ENCODE peak calls at places on chromosomes 5 and 9, in ten cellular contexts. V, Q, H, B, F, S, P, D, W and G are unnamed samples.

GRCh38 chr5:81207009-81207408 is 26.1 kb upstream of the CKMT2 start:
- DNase-seq in D (no peak), F (no peak), S (no peak), P (peak), B (no peak), W (no peak), V (peak), H (no peak), Q (no peak), G (no peak)

GRCh38 chr5:68159251-68159951 is 56.2 kb upstream of the PIK3R1 start:
- DNase-seq in F (no peak), H (no peak), B (peak), P (no peak), D (no peak), S (no peak), V (no peak), Q (no peak), W (no peak), G (no peak)

GRCh38 chr9:33233659-33234335 is 6.2 kb upstream of the SPINK4 start:
- DNase-seq in W (no peak), S (peak), Q (peak), V (peak), D (no peak), B (no peak), F (no peak), P (no peak), H (peak), G (no peak)

GRCh38 chr9:69582018-69582417 is 90.2 kb downstream of the APBA1 start:
- DNase-seq in Q (no peak), H (no peak), B (no peak), F (no peak), D (no peak), W (no peak), V (no peak), P (no peak), S (no peak), G (no peak)

GRCh38 chr5:37495668-37496067 is 116.5 kb downstream of the WDR70 start:
- DNase-seq in B (no peak), H (no peak), D (no peak), Q (no peak), V (peak), F (no peak), W (no peak), S (no peak), P (no peak), G (no peak)

GRCh38 chr5:131114754-131115153 is 50.3 kb downstream of the HINT1 start:
- DNase-seq in B (no peak), F (no peak), V (no peak), W (no peak), Q (no peak), H (no peak), S (no peak), D (no peak), P (no peak), G (no peak)

GRCh38 chr5:32446660-32447059 is 2.1 kb upstream of the ZFR start:
- DNase-seq in F (no peak), Q (no peak), D (no peak), P (no peak), W (no peak), H (no peak), V (no peak), S (no peak), B (no peak), G (peak)

GRCh38 chr5:149166128-149166527 is 24.8 kb downstream of the ABLIM3 start:
- DNase-seq in D (no peak), W (no peak), P (no peak), S (no peak), F (no peak), V (no peak), B (no peak), H (no peak), Q (no peak), G (no peak)

GRCh38 chr9:137611623-137612609 is 6.4 kb downstream of the ARRDC1 start:
- DNase-seq in Q (peak), V (peak), P (no peak), S (peak), B (no peak), H (peak), D (no peak), W (no peak), F (peak), G (no peak)

GRCh38 chr5:148482697-148483462 is 99.1 kb downstream of the FBXO38 start:
- DNase-seq in B (peak), Q (peak), F (peak), H (peak), P (peak), D (peak), S (peak), W (peak), V (peak), G (peak)

GRCh38 chr5:9832921-9833320 is 202.8 kb upstream of the TAS2R1 start:
- DNase-seq in Q (no peak), F (no peak), B (no peak), V (no peak), H (no peak), D (no peak), S (no peak), W (no peak), P (peak), G (no peak)

GRCh38 chr5:122844136-122844915 is 1.1 kb upstream of the SNX24 start:
- DNase-seq in H (no peak), P (peak), F (no peak), S (no peak), B (no peak), W (no peak), Q (no peak), D (no peak), V (peak), G (no peak)

GRCh38 chr5:150521939-150522503 is 14.1 kb downstream of the NDST1 start:
- DNase-seq in D (no peak), V (no peak), B (no peak), P (no peak), W (no peak), F (no peak), H (no peak), S (no peak), Q (no peak), G (no peak)

GRCh38 chr9:100590481-100590880 is 12.6 kb downstream of the CAVIN4 start:
- DNase-seq in W (no peak), F (no peak), V (peak), D (no peak), S (no peak), B (no peak), P (no peak), H (no peak), Q (no peak), G (no peak)

GRCh38 chr5:137283801-137284200 is 215.3 kb downstream of the SPOCK1 start:
- DNase-seq in F (no peak), H (no peak), D (no peak), P (no peak), W (no peak), S (no peak), Q (no peak), B (no peak), V (no peak), G (no peak)

GRCh38 chr5:159945359-159945758 is 29.1 kb downstream of the ADRA1B start:
- DNase-seq in W (no peak), P (no peak), H (no peak), S (no peak), Q (no peak), V (no peak), F (no peak), B (no peak), D (no peak), G (no peak)

GRCh38 chr5:159741829-159742228 is 174.5 kb upstream of the ADRA1B start:
- DNase-seq in V (no peak), B (no peak), P (no peak), Q (no peak), D (no peak), S (no peak), F (no peak), W (no peak), H (no peak), G (no peak)

GRCh38 chr5:2207966-2208544 is 325.3 kb upstream of the IRX4 start:
- DNase-seq in H (no peak), F (no peak), W (no peak), S (peak), V (no peak), B (no peak), P (peak), D (no peak), Q (no peak), G (no peak)

GRCh38 chr9:21591221-21592062 is 109.3 kb upstream of the IFNE start:
- DNase-seq in B (no peak), D (no peak), W (no peak), Q (peak), S (no peak), V (peak), P (peak), F (peak), H (peak), G (no peak)

GRCh38 chr9:6931913-6932312 is 174.1 kb downstream of the KDM4C start:
- DNase-seq in P (no peak), V (peak), H (no peak), F (no peak), Q (peak), W (no peak), D (no peak), S (no peak), B (peak), G (no peak)

GRCh38 chr5:148952097-148952828 is 110.6 kb downstream of the SH3TC2 start:
- DNase-seq in B (no peak), S (no peak), P (no peak), V (no peak), Q (no peak), F (no peak), D (no peak), W (no peak), H (no peak), G (no peak)

GRCh38 chr9:8374471-8374870 is 574.9 kb upstream of the DMAC1 start:
- DNase-seq in W (no peak), F (no peak), H (no peak), V (no peak), D (no peak), S (no peak), Q (no peak), P (no peak), B (no peak), G (no peak)

GRCh38 chr9:3367185-3367584 is 158.6 kb downstream of the RFX3 start:
- DNase-seq in P (peak), S (no peak), D (no peak), B (no peak), F (no peak), H (no peak), W (no peak), V (no peak), Q (no peak), G (no peak)

GRCh38 chr9:16213781-16214515 is 656.5 kb downstream of the BNC2 start:
- DNase-seq in P (no peak), V (peak), Q (no peak), F (no peak), W (no peak), B (peak), H (no peak), D (no peak), S (no peak), G (no peak)

GRCh38 chr9:135582966-135583685 is 21.6 kb downstream of the PAEP start:
- DNase-seq in D (peak), S (no peak), P (no peak), Q (no peak), W (no peak), B (no peak), H (no peak), V (no peak), F (no peak), G (no peak)

GRCh38 chr5:142798099-142798768 is 28.1 kb downstream of the ARHGAP26 start:
- DNase-seq in S (no peak), V (no peak), H (no peak), Q (no peak), P (no peak), D (no peak), F (peak), W (peak), B (no peak), G (no peak)

GRCh38 chr5:137619191-137619870 is 116.6 kb downstream of the KLHL3 start:
- DNase-seq in P (no peak), D (no peak), S (no peak), H (no peak), V (peak), F (no peak), W (no peak), Q (no peak), B (peak), G (no peak)

GRCh38 chr9:105074501-105074900 is 146.5 kb upstream of the ABCA1 start:
- DNase-seq in H (no peak), P (no peak), S (no peak), D (no peak), W (no peak), V (no peak), F (no peak), B (no peak), Q (no peak), G (no peak)

GRCh38 chr9:115276621-115277020 is 158.7 kb upstream of the TNC start:
- DNase-seq in W (no peak), S (no peak), P (no peak), D (no peak), V (no peak), Q (no peak), B (no peak), F (no peak), H (no peak), G (no peak)

GRCh38 chr5:55570026-55570425 is 35.3 kb upstream of the PLPP1 start:
- DNase-seq in W (no peak), Q (no peak), H (no peak), V (peak), B (no peak), P (peak), F (no peak), S (no peak), D (no peak), G (no peak)

GRCh38 chr5:150580917-150581316 is 59.5 kb upstream of the SYNPO start:
- DNase-seq in D (no peak), F (no peak), V (no peak), B (no peak), H (peak), W (no peak), Q (no peak), P (no peak), S (peak), G (no peak)

GRCh38 chr5:103132684-103133083 is 12.6 kb downstream of the PPIP5K2 start:
- DNase-seq in F (no peak), V (no peak), P (no peak), Q (no peak), H (no peak), B (no peak), D (no peak), S (no peak), W (no peak), G (no peak)

GRCh38 chr9:78923966-78924659 is 627.2 kb downstream of the PSAT1 start:
- DNase-seq in F (no peak), W (no peak), B (no peak), P (no peak), S (no peak), V (no peak), Q (no peak), D (no peak), H (no peak), G (no peak)

GRCh38 chr9:99253134-99253533 is 31.1 kb downstream of the SEC61B start:
- DNase-seq in B (no peak), W (no peak), D (no peak), F (no peak), P (no peak), V (no peak), Q (no peak), S (no peak), H (no peak), G (peak)

GRCh38 chr5:29218829-29219228 is 1974.7 kb upstream of the CDH6 start:
- DNase-seq in D (no peak), F (no peak), P (no peak), Q (no peak), V (no peak), W (no peak), B (no peak), H (no peak), S (no peak), G (no peak)

GRCh38 chr9:134872482-134873231 is 8.0 kb upstream of the FCN2 start:
- DNase-seq in Q (no peak), S (no peak), B (no peak), D (no peak), V (no peak), H (no peak), W (no peak), P (no peak), F (no peak), G (no peak)

GRCh38 chr9:135273077-135273476 is 185.6 kb downstream of the OLFM1 start:
- DNase-seq in F (no peak), W (no peak), V (no peak), B (no peak), H (no peak), D (no peak), Q (no peak), S (no peak), P (no peak), G (no peak)

DNA sequence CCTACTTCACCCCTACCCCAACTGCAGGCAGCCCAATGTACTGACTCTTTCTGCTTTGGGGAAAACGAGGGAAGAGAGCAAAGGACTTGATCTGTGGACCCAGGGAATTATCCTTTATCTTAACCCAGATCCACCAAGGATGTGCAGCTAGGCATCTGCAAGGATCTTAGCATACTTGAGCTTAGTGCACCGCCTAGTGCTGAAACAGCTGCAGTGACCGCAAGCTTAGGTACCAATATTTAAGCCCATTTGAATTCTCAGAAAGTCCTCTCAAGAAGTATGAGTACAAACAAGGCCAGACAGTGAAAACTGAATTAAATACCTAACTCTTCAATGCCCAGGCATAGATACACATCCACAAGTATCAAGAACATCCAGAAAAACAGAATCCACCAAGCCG is 576.7 kb upstream of the ADAMTS16 start:
- DNase-seq in H (no peak), W (no peak), P (peak), D (no peak), S (no peak), B (no peak), V (no peak), Q (no peak), F (no peak), G (no peak)
- H3K4me3 ChIP-seq in H (no peak), W (no peak), P (no peak), D (no peak), S (no peak), B (no peak), V (no peak), Q (no peak), F (no peak), G (no peak)

GRCh38 chr5:109411175-109411514 is 1.4 kb upstream of the PJA2 start:
- DNase-seq in S (no peak), Q (no peak), F (no peak), B (no peak), P (no peak), H (no peak), V (no peak), W (no peak), D (no peak), G (no peak)
- H3K4me3 ChIP-seq in S (peak), Q (peak), F (peak), B (peak), P (peak), H (peak), V (peak), W (peak), D (peak), G (peak)

DNA sequence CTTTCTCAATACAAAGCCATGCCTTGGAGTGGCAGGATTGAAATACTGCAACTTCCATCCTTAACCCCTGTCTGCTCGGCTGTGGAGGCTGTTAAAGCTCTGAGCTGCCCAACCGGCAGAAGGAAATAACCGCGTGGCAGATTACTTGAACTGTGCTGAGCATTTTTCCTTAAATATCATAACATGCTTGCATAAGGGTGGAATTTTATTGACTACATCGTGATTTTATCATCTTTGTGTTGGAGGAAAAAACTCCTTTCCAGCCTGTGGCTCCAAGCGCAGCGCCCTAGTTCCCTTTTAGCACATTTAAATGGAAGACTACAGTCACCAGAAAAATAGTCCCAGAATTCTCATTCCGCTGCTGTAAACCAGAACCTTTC is 1.6 kb downstream of the SHC3 start:
- DNase-seq in P (peak), S (no peak), W (no peak), V (peak), F (no peak), H (no peak), Q (no peak), D (no peak), B (no peak), G (no peak)
- H3K4me3 ChIP-seq in P (peak), S (peak), W (no peak), V (peak), F (no peak), H (no peak), Q (no peak), D (no peak), B (peak), G (no peak)

DNA sequence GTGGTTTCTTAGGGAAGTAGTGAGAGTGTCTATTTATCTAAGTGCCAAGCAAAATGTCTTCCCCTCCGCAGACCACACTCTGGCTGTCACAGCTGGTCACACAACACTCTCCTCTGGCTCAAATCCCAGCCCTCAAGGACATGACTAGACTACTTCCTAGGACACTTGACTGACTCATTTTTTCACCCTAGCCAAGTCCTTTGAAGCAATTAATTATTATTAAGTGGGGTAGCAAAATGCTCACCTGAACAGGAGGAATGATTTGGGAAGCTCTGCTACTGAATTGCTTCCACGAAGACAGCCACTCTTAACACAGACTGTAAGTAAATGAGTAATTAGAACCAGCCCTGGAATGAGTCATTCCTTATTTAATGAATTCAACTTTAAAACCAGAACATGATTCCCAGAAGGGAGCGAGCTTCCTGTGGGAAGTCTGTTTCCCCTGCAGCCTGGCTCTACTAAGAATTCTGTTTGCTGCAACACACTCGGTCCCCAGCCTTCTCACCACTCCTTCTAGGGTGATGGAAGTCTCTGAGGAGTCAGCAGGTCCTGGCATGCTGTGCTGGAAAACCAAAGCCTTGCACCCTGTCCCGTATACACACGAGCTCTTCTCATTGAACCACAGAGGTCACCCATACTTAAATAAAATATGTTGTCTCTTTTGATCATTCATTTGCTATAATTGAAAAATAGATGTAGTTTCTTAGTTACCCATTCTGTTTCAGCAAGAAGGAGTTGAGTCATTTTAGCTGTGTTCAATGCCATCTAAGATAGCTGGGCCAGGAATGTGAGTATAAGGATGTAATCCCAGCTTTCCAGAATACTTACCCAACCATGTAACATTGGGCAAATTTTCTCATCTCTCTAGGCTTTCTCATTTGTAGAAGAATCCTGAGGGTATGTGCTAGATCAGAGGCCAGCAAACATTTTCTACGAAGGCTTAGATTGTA is 218.6 kb upstream of the RASEF start:
- DNase-seq in V (peak), Q (no peak), H (no peak), F (no peak), W (no peak), D (no peak), B (peak), S (no peak), P (no peak), G (no peak)
- H3K4me3 ChIP-seq in V (no peak), Q (no peak), H (no peak), F (no peak), W (no peak), D (no peak), B (no peak), S (no peak), P (no peak), G (no peak)

GRCh38 chr5:88256872-88257271 is 11.8 kb downstream of the TMEM161B start:
- DNase-seq in V (peak), Q (no peak), D (no peak), B (no peak), W (no peak), H (no peak), P (peak), F (no peak), S (no peak), G (no peak)

GRCh38 chr5:88263349-88263748 is 5.3 kb downstream of the TMEM161B start:
- DNase-seq in P (no peak), V (no peak), H (no peak), B (no peak), F (no peak), D (no peak), Q (no peak), S (no peak), W (no peak), G (no peak)

GRCh38 chr5:88262116-88262515 is 6.5 kb downstream of the TMEM161B start:
- DNase-seq in S (no peak), B (no peak), W (no peak), V (no peak), H (no peak), F (no peak), P (no peak), D (no peak), Q (no peak), G (no peak)
- H3K4me3 ChIP-seq in S (no peak), B (no peak), W (no peak), V (no peak), H (no peak), F (no peak), P (no peak), D (no peak), Q (no peak), G (no peak)